ENCODE peak calls at places on chromosomes 4 and X, in ten cellular contexts. One of them, this sample, is unnamed.
A peak's percentile ranks its signal among the peaks of the same experiment; 100 is the strongest.

GRCh38 chrX:74133156-74133796 is 170.7 kb upstream of the ZCCHC13 start:
- DNase-seq in cardiac muscle cell: peak; percentile 78
- DNase-seq in brain microvascular endothelial cell: peak; percentile 60
- DNase-seq in lung: no peak
- DNase-seq in CD4-positive, alpha-beta memory T cell: peak; percentile 57
- DNase-seq in Peyer's patch: peak; percentile 53
- DNase-seq in pancreas: no peak
- DNase-seq in RWPE2: no peak
- DNase-seq in left ventricle myocardium inferior: no peak
- DNase-seq in colonic mucosa: peak; percentile 27
- DNase-seq in this sample: peak; percentile 88

GRCh38 chr4:8320386-8320750 is 50.8 kb downstream of the HTRA3 start:
- DNase-seq in left ventricle myocardium inferior: peak; percentile 32
- DNase-seq in RWPE2: no peak
- DNase-seq in brain microvascular endothelial cell: no peak
- DNase-seq in Peyer's patch: peak; percentile 18
- DNase-seq in colonic mucosa: no peak
- DNase-seq in pancreas: no peak
- DNase-seq in CD4-positive, alpha-beta memory T cell: no peak
- DNase-seq in lung: no peak
- DNase-seq in cardiac muscle cell: no peak
- DNase-seq in this sample: peak; percentile 71

GRCh38 chr4:7905461-7905915 is 34.2 kb downstream of the AFAP1 start:
- DNase-seq in colonic mucosa: no peak
- DNase-seq in lung: no peak
- DNase-seq in brain microvascular endothelial cell: no peak
- DNase-seq in RWPE2: no peak
- DNase-seq in cardiac muscle cell: peak; percentile 52
- DNase-seq in left ventricle myocardium inferior: no peak
- DNase-seq in pancreas: no peak
- DNase-seq in Peyer's patch: no peak
- DNase-seq in CD4-positive, alpha-beta memory T cell: no peak
- DNase-seq in this sample: no peak

GRCh38 chr4:115234405-115235093 is 121.1 kb upstream of the NDST4 start:
- DNase-seq in colonic mucosa: no peak
- DNase-seq in CD4-positive, alpha-beta memory T cell: peak; percentile 6
- DNase-seq in lung: no peak
- DNase-seq in left ventricle myocardium inferior: no peak
- DNase-seq in pancreas: no peak
- DNase-seq in brain microvascular endothelial cell: no peak
- DNase-seq in Peyer's patch: no peak
- DNase-seq in cardiac muscle cell: no peak
- DNase-seq in RWPE2: no peak
- DNase-seq in this sample: peak; percentile 67

GRCh38 chr4:16227462-16227868 is 1.2 kb upstream of the TAPT1 start:
- DNase-seq in colonic mucosa: peak; percentile 62
- DNase-seq in left ventricle myocardium inferior: peak; percentile 47
- DNase-seq in CD4-positive, alpha-beta memory T cell: peak; percentile 35
- DNase-seq in RWPE2: no peak
- DNase-seq in cardiac muscle cell: peak; percentile 44
- DNase-seq in pancreas: peak; percentile 57
- DNase-seq in brain microvascular endothelial cell: peak; percentile 4
- DNase-seq in Peyer's patch: peak; percentile 73
- DNase-seq in lung: peak; percentile 31
- DNase-seq in this sample: peak; percentile 53

GRCh38 chr4:20313237-20314030 is 61.7 kb downstream of the SLIT2 start:
- DNase-seq in cardiac muscle cell: peak; percentile 47
- DNase-seq in brain microvascular endothelial cell: no peak
- DNase-seq in colonic mucosa: peak; percentile 18
- DNase-seq in RWPE2: no peak
- DNase-seq in Peyer's patch: no peak
- DNase-seq in CD4-positive, alpha-beta memory T cell: no peak
- DNase-seq in pancreas: no peak
- DNase-seq in left ventricle myocardium inferior: no peak
- DNase-seq in lung: no peak
- DNase-seq in this sample: peak; percentile 81

GRCh38 chr4:15649914-15650545 is 5.1 kb downstream of the FBXL5 start:
- DNase-seq in CD4-positive, alpha-beta memory T cell: peak; percentile 79
- DNase-seq in RWPE2: no peak
- DNase-seq in lung: peak; percentile 41
- DNase-seq in Peyer's patch: peak; percentile 72
- DNase-seq in left ventricle myocardium inferior: no peak
- DNase-seq in pancreas: no peak
- DNase-seq in cardiac muscle cell: peak; percentile 68
- DNase-seq in brain microvascular endothelial cell: peak; percentile 52
- DNase-seq in colonic mucosa: peak; percentile 52
- DNase-seq in this sample: peak; percentile 89

GRCh38 chr4:175127314-175127713 is 209.2 kb downstream of the ADAM29 start:
- DNase-seq in RWPE2: no peak
- DNase-seq in colonic mucosa: no peak
- DNase-seq in brain microvascular endothelial cell: peak; percentile 8
- DNase-seq in cardiac muscle cell: no peak
- DNase-seq in Peyer's patch: no peak
- DNase-seq in pancreas: no peak
- DNase-seq in left ventricle myocardium inferior: no peak
- DNase-seq in lung: no peak
- DNase-seq in CD4-positive, alpha-beta memory T cell: no peak
- DNase-seq in this sample: no peak

GRCh38 chr4:56142088-56142487 is 193.3 kb downstream of the CEP135 start:
- DNase-seq in colonic mucosa: no peak
- DNase-seq in lung: no peak
- DNase-seq in cardiac muscle cell: no peak
- DNase-seq in left ventricle myocardium inferior: no peak
- DNase-seq in brain microvascular endothelial cell: no peak
- DNase-seq in Peyer's patch: no peak
- DNase-seq in RWPE2: no peak
- DNase-seq in pancreas: no peak
- DNase-seq in CD4-positive, alpha-beta memory T cell: no peak
- DNase-seq in this sample: no peak

GRCh38 chrX:133741303-133741702 is 244.1 kb downstream of the GPC3 start:
- DNase-seq in pancreas: no peak
- DNase-seq in brain microvascular endothelial cell: no peak
- DNase-seq in colonic mucosa: no peak
- DNase-seq in cardiac muscle cell: peak; percentile 3
- DNase-seq in Peyer's patch: no peak
- DNase-seq in lung: no peak
- DNase-seq in RWPE2: no peak
- DNase-seq in CD4-positive, alpha-beta memory T cell: no peak
- DNase-seq in left ventricle myocardium inferior: no peak
- DNase-seq in this sample: no peak

GRCh38 chr4:915595-915994 is 16.5 kb downstream of the GAK start:
- DNase-seq in RWPE2: no peak
- DNase-seq in CD4-positive, alpha-beta memory T cell: no peak
- DNase-seq in colonic mucosa: no peak
- DNase-seq in left ventricle myocardium inferior: no peak
- DNase-seq in lung: no peak
- DNase-seq in pancreas: no peak
- DNase-seq in Peyer's patch: no peak
- DNase-seq in brain microvascular endothelial cell: peak; percentile 32
- DNase-seq in cardiac muscle cell: peak; percentile 32
- DNase-seq in this sample: no peak

GRCh38 chrX:15675490-15675921 is 10.9 kb upstream of the CLTRN start:
- DNase-seq in left ventricle myocardium inferior: peak; percentile 78
- DNase-seq in CD4-positive, alpha-beta memory T cell: no peak
- DNase-seq in cardiac muscle cell: peak; percentile 77
- DNase-seq in pancreas: peak; percentile 92
- DNase-seq in Peyer's patch: peak; percentile 95
- DNase-seq in RWPE2: peak; percentile 77
- DNase-seq in lung: peak; percentile 90
- DNase-seq in brain microvascular endothelial cell: peak; percentile 77
- DNase-seq in colonic mucosa: peak; percentile 93
- DNase-seq in this sample: peak; percentile 96

GRCh38 chrX:153612413-153612812 is 13.5 kb upstream of the CCNQ start:
- DNase-seq in colonic mucosa: no peak
- DNase-seq in pancreas: no peak
- DNase-seq in left ventricle myocardium inferior: no peak
- DNase-seq in lung: no peak
- DNase-seq in Peyer's patch: no peak
- DNase-seq in cardiac muscle cell: no peak
- DNase-seq in RWPE2: no peak
- DNase-seq in CD4-positive, alpha-beta memory T cell: no peak
- DNase-seq in brain microvascular endothelial cell: no peak
- DNase-seq in this sample: no peak

DNA sequence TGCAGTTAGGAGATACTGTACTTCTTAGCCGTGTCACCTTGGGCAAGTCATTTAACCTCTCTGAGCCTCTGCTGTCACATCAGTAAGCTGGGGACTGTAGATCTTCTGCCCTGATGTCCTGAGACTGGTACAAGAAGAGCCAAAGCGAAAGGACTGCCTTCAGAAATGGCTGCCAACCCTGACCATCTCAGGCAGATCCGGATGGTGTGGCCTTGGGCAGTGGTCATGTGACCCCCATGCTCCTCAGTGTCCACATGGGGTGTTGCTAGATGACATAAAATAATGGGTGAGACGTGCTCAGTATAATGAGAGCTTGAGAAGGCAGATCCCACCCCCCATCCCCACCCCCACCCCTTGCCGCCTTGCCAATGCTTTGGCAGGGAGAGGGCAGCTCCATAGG is 60.4 kb upstream of the MTM1 start:
- DNase-seq in pancreas: no peak
- DNase-seq in CD4-positive, alpha-beta memory T cell: no peak
- DNase-seq in RWPE2: no peak
- DNase-seq in cardiac muscle cell: no peak
- DNase-seq in lung: no peak
- DNase-seq in Peyer's patch: no peak
- DNase-seq in left ventricle myocardium inferior: no peak
- DNase-seq in brain microvascular endothelial cell: no peak
- DNase-seq in colonic mucosa: no peak
- DNase-seq in this sample: no peak
- H3K27ac ChIP-seq in pancreas: peak overlapping the region; percentile 59
- H3K27ac ChIP-seq in CD4-positive, alpha-beta memory T cell: no peak overlapping the region
- H3K27ac ChIP-seq in RWPE2: no peak overlapping the region
- H3K27ac ChIP-seq in cardiac muscle cell: no peak overlapping the region
- H3K27ac ChIP-seq in lung: peak overlapping the region; percentile 65
- H3K27ac ChIP-seq in Peyer's patch: no peak overlapping the region
- H3K27ac ChIP-seq in left ventricle myocardium inferior: peak overlapping the region; percentile 88
- H3K27ac ChIP-seq in brain microvascular endothelial cell: no peak overlapping the region
- H3K27ac ChIP-seq in colonic mucosa: no peak overlapping the region
- H3K27ac ChIP-seq in this sample: no peak overlapping the region

DNA sequence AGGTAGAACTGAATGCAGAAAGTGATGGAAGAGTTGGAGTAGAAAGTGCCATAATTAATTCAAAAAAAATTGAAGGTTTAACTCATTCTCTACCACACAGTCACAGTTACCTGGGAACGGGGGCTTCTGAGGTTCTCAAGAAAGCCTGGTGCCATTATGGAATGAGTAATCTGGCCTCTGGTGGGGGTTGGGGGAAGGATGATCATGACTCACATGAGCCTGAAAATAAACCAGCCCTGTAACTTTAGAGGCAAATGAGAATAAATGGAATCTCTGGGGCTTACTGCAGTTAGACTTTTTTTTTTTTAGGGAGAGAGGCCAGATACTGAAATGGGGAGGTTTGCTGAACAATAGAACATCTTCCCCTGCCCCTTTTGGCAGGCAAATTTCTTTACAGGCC is 55.3 kb downstream of the SOD3 start:
- DNase-seq in left ventricle myocardium inferior: no peak
- DNase-seq in RWPE2: no peak
- DNase-seq in colonic mucosa: no peak
- DNase-seq in lung: no peak
- DNase-seq in pancreas: no peak
- DNase-seq in Peyer's patch: no peak
- DNase-seq in brain microvascular endothelial cell: peak; percentile 87
- DNase-seq in cardiac muscle cell: peak; percentile 80
- DNase-seq in CD4-positive, alpha-beta memory T cell: no peak
- DNase-seq in this sample: peak; percentile 81
- H3K4me3 ChIP-seq in left ventricle myocardium inferior: no peak overlapping the region
- H3K4me3 ChIP-seq in RWPE2: no peak overlapping the region
- H3K4me3 ChIP-seq in colonic mucosa: no peak overlapping the region
- H3K4me3 ChIP-seq in lung: no peak overlapping the region
- H3K4me3 ChIP-seq in pancreas: no peak overlapping the region
- H3K4me3 ChIP-seq in Peyer's patch: no peak overlapping the region
- H3K4me3 ChIP-seq in brain microvascular endothelial cell: no peak overlapping the region
- H3K4me3 ChIP-seq in cardiac muscle cell: no peak overlapping the region
- H3K4me3 ChIP-seq in CD4-positive, alpha-beta memory T cell: no peak overlapping the region
- H3K4me3 ChIP-seq in this sample: peak overlapping the region; percentile 27

DNA sequence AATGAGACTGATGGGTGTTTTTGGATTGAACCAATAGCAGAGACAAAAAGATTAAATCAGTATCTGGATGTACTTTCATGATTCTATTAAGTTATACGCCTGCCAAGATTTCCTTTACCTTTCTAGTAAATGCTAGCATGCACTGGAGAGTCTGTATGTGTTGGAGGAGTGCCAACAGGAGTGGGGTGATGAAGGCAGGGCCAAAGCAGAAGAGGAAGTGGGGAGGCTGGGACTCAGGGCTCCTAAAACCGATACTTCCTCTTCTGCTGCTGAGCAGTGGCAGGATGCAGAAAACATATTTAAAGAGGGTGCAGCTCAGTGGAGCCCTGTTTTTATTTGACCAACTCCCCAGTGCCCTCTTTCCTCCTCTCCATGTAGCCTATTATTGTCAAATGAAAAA is 5.6 kb downstream of the CYSLTR1 start:
- DNase-seq in cardiac muscle cell: no peak
- DNase-seq in RWPE2: no peak
- DNase-seq in CD4-positive, alpha-beta memory T cell: peak; percentile 77
- DNase-seq in Peyer's patch: peak; percentile 85
- DNase-seq in brain microvascular endothelial cell: no peak
- DNase-seq in left ventricle myocardium inferior: peak; percentile 14
- DNase-seq in colonic mucosa: peak; percentile 39
- DNase-seq in pancreas: no peak
- DNase-seq in lung: peak; percentile 52
- DNase-seq in this sample: peak; percentile 87
- H3K27ac ChIP-seq in cardiac muscle cell: no peak overlapping the region
- H3K27ac ChIP-seq in RWPE2: no peak overlapping the region
- H3K27ac ChIP-seq in CD4-positive, alpha-beta memory T cell: no peak overlapping the region
- H3K27ac ChIP-seq in Peyer's patch: peak overlapping the region; percentile 58
- H3K27ac ChIP-seq in brain microvascular endothelial cell: no peak overlapping the region
- H3K27ac ChIP-seq in left ventricle myocardium inferior: no peak overlapping the region
- H3K27ac ChIP-seq in colonic mucosa: no peak overlapping the region
- H3K27ac ChIP-seq in pancreas: no peak overlapping the region
- H3K27ac ChIP-seq in lung: no peak overlapping the region
- H3K27ac ChIP-seq in this sample: peak overlapping the region; percentile 41

GRCh38 chr4:3871181-3871852 is 105.1 kb downstream of the ADRA2C start:
- DNase-seq in colonic mucosa: no peak
- DNase-seq in RWPE2: peak; percentile 56
- DNase-seq in pancreas: peak; percentile 50
- DNase-seq in brain microvascular endothelial cell: no peak
- DNase-seq in Peyer's patch: peak; percentile 46
- DNase-seq in lung: no peak
- DNase-seq in left ventricle myocardium inferior: no peak
- DNase-seq in cardiac muscle cell: peak; percentile 9
- DNase-seq in CD4-positive, alpha-beta memory T cell: no peak
- DNase-seq in this sample: no peak
- H3K4me3 ChIP-seq in colonic mucosa: no peak overlapping the region
- H3K4me3 ChIP-seq in RWPE2: no peak overlapping the region
- H3K4me3 ChIP-seq in pancreas: no peak overlapping the region
- H3K4me3 ChIP-seq in brain microvascular endothelial cell: no peak overlapping the region
- H3K4me3 ChIP-seq in Peyer's patch: no peak overlapping the region
- H3K4me3 ChIP-seq in lung: no peak overlapping the region
- H3K4me3 ChIP-seq in left ventricle myocardium inferior: no peak overlapping the region
- H3K4me3 ChIP-seq in cardiac muscle cell: peak overlapping the region; percentile 21
- H3K4me3 ChIP-seq in CD4-positive, alpha-beta memory T cell: no peak overlapping the region
- H3K4me3 ChIP-seq in this sample: no peak overlapping the region

This sample was measured in Karpas-422.